ENCODE peak calls at places on chromosomes 3 and 15, in ten cellular contexts. D is heart left ventricle; N is lower lobe of right lung; U is GM23248; R is neural progenitor cell; X is cardiac muscle cell; T is CD8-positive, alpha-beta T cell; S is psoas muscle; O is astrocyte; B is left lung. W is an unnamed sample.
A peak's percentile ranks its signal among the peaks of the same experiment; 100 is the strongest.

GRCh38 chr3:27431116-27431515 is 53.1 kb downstream of the SLC4A7 start:
- DNase-seq in D (no peak), N (no peak), U (peak; percentile 98), R (no peak), X (peak; percentile 98), T (no peak), S (no peak), O (peak; percentile 99), B (no peak), W (no peak)

GRCh38 chr15:67807141-67807540 is 18.2 kb upstream of the SKOR1 start:
- DNase-seq in D (no peak), N (no peak), U (no peak), R (no peak), X (no peak), T (no peak), S (no peak), O (no peak), B (peak; percentile 30), W (no peak)

GRCh38 chr3:151615464-151615863 is 118.3 kb upstream of the AADACL2 start:
- DNase-seq in D (no peak), N (no peak), U (no peak), R (no peak), X (no peak), T (no peak), S (no peak), O (no peak), B (no peak), W (no peak)

GRCh38 chr3:141342386-141342785 is 25.9 kb upstream of the ZBTB38 start:
- DNase-seq in D (no peak), N (no peak), U (no peak), R (no peak), X (no peak), T (no peak), S (no peak), O (no peak), B (no peak), W (no peak)

GRCh38 chr3:72279631-72280041 is 494.7 kb upstream of the PROK2 start:
- DNase-seq in D (no peak), N (no peak), U (no peak), R (no peak), X (no peak), T (no peak), S (no peak), O (no peak), B (no peak), W (no peak)

GRCh38 chr3:24160424-24160823 is 215.3 kb downstream of the NR1D2 start:
- DNase-seq in D (no peak), N (no peak), U (peak; percentile 46), R (peak; percentile 59), X (peak; percentile 54), T (no peak), S (no peak), O (peak; percentile 10), B (no peak), W (no peak)

GRCh38 chr3:69370156-69370944 is 15.5 kb downstream of the FRMD4B start:
- DNase-seq in D (peak; percentile 94), N (peak; percentile 89), U (peak; percentile 70), R (no peak), X (no peak), T (peak; percentile 13), S (peak; percentile 69), O (no peak), B (peak; percentile 90), W (no peak)

GRCh38 chr3:20511863-20512262 is 325.9 kb upstream of the SGO1 start:
- DNase-seq in D (no peak), N (no peak), U (peak; percentile 86), R (peak; percentile 69), X (peak; percentile 75), T (no peak), S (no peak), O (peak; percentile 63), B (no peak), W (no peak)

GRCh38 chr15:58241872-58242271 is 103.7 kb downstream of the AQP9 start:
- DNase-seq in D (no peak), N (no peak), U (no peak), R (no peak), X (no peak), T (no peak), S (no peak), O (no peak), B (no peak), W (no peak)

GRCh38 chr3:43034911-43035310 is 55.8 kb downstream of the GASK1A start:
- DNase-seq in D (no peak), N (no peak), U (no peak), R (no peak), X (no peak), T (no peak), S (no peak), O (no peak), B (no peak), W (no peak)

GRCh38 chr3:9500108-9501050 is 53.2 kb downstream of the LHFPL4 start:
- DNase-seq in D (peak; percentile 55), N (peak; percentile 67), U (peak; percentile 85), R (peak; percentile 94), X (peak; percentile 72), T (peak; percentile 58), S (peak; percentile 47), O (peak; percentile 34), B (peak; percentile 87), W (peak; percentile 60)

GRCh38 chr3:23612296-23612891 is 193.4 kb upstream of the UBE2E1 start:
- DNase-seq in D (peak; percentile 37), N (no peak), U (peak; percentile 34), R (no peak), X (peak; percentile 46), T (no peak), S (no peak), O (peak; percentile 42), B (no peak), W (no peak)

GRCh38 chr3:71581981-71582611 is 1.4 kb downstream of the FOXP1 start:
- DNase-seq in D (peak; percentile 71), N (peak; percentile 83), U (peak; percentile 71), R (peak; percentile 81), X (peak; percentile 38), T (peak; percentile 45), S (peak; percentile 57), O (peak; percentile 55), B (peak; percentile 92), W (peak; percentile 10)

GRCh38 chr3:33063651-33064051 is 33.3 kb downstream of the GLB1 start:
- DNase-seq in D (no peak), N (no peak), U (peak; percentile 82), R (no peak), X (peak; percentile 19), T (peak; percentile 24), S (no peak), O (peak; percentile 22), B (no peak), W (peak; percentile 57)

GRCh38 chr15:69125236-69125635 is 35.2 kb upstream of the GLCE start:
- DNase-seq in D (no peak), N (no peak), U (no peak), R (peak; percentile 11), X (peak; percentile 37), T (no peak), S (no peak), O (no peak), B (no peak), W (no peak)

GRCh38 chr3:31562525-31562924 is 29.8 kb downstream of the STT3B start:
- DNase-seq in D (no peak), N (peak; percentile 53), U (no peak), R (peak; percentile 50), X (no peak), T (peak; percentile 36), S (no peak), O (no peak), B (peak; percentile 79), W (peak; percentile 17)

DNA sequence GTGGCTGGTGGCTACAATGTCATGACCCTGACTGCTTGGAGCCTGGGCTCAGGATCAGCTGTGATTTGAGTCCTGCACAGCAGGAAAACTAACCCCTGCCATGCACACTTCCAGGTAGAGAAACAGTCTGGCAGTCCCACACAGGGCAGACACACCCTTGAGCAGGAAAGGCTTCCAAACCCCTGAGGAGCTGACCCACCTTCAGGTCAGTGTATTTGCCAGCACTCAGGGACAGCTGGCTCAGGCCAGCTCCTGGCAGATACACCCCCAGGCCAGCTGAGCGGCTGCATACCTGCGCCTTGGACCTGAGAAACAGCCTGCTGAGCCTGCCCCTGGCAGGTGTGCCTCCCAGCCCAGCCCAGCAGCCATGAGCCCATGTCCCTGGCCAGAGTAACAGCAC is 22.2 kb upstream of the CDAN1 start:
- DNase-seq in D (no peak), N (no peak), U (no peak), R (no peak), X (no peak), T (no peak), S (no peak), O (no peak), B (no peak), W (no peak)
- H3K9me3 ChIP-seq in D (no peaks in the 10 kb centered on the region), N (peaks cover 17% of the 10 kb centered on the region), U (no peaks in the 10 kb centered on the region), R (peaks cover 20% of the 10 kb centered on the region), X (no peaks in the 10 kb centered on the region), T (peaks cover 9% of the 10 kb centered on the region), S (peaks cover 21% of the 10 kb centered on the region), O (peaks cover 2% of the 10 kb centered on the region), B (peaks cover 3% of the 10 kb centered on the region), W (peaks cover 4% of the 10 kb centered on the region)

GRCh38 chr15:50964075-50964474 is 55.6 kb downstream of the AP4E1 start:
- DNase-seq in D (no peak), N (no peak), U (no peak), R (no peak), X (no peak), T (no peak), S (no peak), O (no peak), B (no peak), W (no peak)
- H3K9me3 ChIP-seq in D (peaks cover 6% of the 10 kb centered on the region), N (peaks cover 21% of the 10 kb centered on the region), U (peaks cover 6% of the 10 kb centered on the region), R (no peaks in the 10 kb centered on the region), X (no peaks in the 10 kb centered on the region), T (peaks cover 13% of the 10 kb centered on the region), S (peaks cover 40% of the 10 kb centered on the region), O (no peaks in the 10 kb centered on the region), B (no peaks in the 10 kb centered on the region), W (peaks cover 5% of the 10 kb centered on the region)

GRCh38 chr3:38438421-38438820 is 15.3 kb upstream of the ACVR2B start:
- DNase-seq in D (peak; percentile 35), N (no peak), U (peak; percentile 46), R (no peak), X (peak; percentile 45), T (peak; percentile 11), S (no peak), O (peak; percentile 51), B (no peak), W (no peak)
- H3K9me3 ChIP-seq in D (no peaks in the 10 kb centered on the region), N (peaks cover 12% of the 10 kb centered on the region), U (no peaks in the 10 kb centered on the region), R (peaks cover 9% of the 10 kb centered on the region), X (no peaks in the 10 kb centered on the region), T (peaks cover 7% of the 10 kb centered on the region), S (peaks cover 15% of the 10 kb centered on the region), O (no peaks in the 10 kb centered on the region), B (no peaks in the 10 kb centered on the region), W (peaks cover 2% of the 10 kb centered on the region)

DNA sequence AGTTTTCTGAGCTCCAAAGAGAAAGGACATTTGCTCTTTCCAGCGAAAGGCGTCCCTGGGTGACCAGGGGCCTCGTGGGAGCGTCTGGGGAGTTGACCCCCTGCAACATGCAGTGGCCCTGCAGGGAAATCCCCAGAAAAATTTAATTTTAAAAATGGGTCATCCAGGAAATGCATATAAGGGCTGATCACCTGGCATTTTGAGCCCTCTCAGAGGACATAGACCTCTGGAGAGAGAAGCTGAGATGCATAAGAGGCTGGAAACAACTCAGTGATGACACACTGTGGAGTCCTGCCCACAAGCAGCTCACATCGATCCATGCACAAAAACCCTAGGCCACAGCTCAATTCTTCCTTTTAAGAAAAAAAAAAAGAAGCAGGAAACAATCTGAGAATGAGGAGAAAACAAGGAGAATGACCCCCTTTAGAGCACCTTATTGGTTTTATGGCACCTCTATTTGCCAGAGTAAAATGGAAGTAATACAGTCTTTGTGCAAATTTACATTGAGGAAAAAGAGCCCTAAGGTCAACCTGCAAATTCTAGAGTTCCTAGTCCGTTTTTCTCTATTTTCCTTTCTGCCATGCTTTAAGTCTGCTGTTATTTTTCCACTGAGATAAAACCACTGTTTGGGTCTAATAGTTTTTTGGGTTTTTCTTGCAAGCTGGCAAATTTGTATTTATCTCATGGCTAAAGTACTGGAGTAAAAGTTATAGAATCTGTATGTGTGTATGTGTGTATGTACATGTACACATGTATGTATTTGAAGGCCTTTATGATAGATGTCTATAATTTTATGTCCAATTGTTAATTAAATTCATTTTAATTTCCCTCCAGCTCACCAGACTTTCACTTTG is 6.9 kb upstream of the BDH1 start:
- DNase-seq in D (no peak), N (no peak), U (no peak), R (no peak), X (no peak), T (no peak), S (no peak), O (no peak), B (no peak), W (no peak)
- H3K9me3 ChIP-seq in D (no peaks in the 10 kb centered on the region), N (no peaks in the 10 kb centered on the region), U (no peaks in the 10 kb centered on the region), R (peaks cover 18% of the 10 kb centered on the region), X (no peaks in the 10 kb centered on the region), T (no peaks in the 10 kb centered on the region), S (no peaks in the 10 kb centered on the region), O (no peaks in the 10 kb centered on the region), B (no peaks in the 10 kb centered on the region), W (no peaks in the 10 kb centered on the region)